ENCODE peak calls at places on chromosomes 13 and 19, in seven cellular contexts. M, Y, Z, X, D, H and G are unnamed samples.

GRCh38 chr19:47230122-47230920 is 678 bp downstream of the BBC3 start:
- DNase-seq in D (peak), X (peak), M (peak), Y (no peak), H (no peak), Z (peak), G (peak)

GRCh38 chr13:79486433-79487188 is 5.7 kb downstream of the NDFIP2 start:
- DNase-seq in Y (no peak), Z (no peak), D (no peak), M (no peak), H (no peak), X (no peak), G (no peak)

GRCh38 chr13:51585234-51585672 is 991 bp downstream of the WDFY2 start:
- DNase-seq in H (no peak), X (no peak), D (no peak), Z (no peak), Y (no peak), M (no peak), G (no peak)

GRCh38 chr13:103716689-103717088 is 650.5 kb upstream of the SLC10A2 start:
- DNase-seq in H (no peak), D (no peak), Z (no peak), M (no peak), Y (no peak), X (no peak), G (no peak)

GRCh38 chr19:2969104-2969504 is 8.3 kb upstream of the TLE6 start:
- DNase-seq in H (no peak), Z (no peak), Y (no peak), X (peak), D (no peak), M (no peak), G (no peak)

GRCh38 chr19:8306235-8307054 is 1.7 kb downstream of the CD320 start:
- DNase-seq in M (peak), X (peak), Z (peak), Y (no peak), H (no peak), D (no peak), G (no peak)

GRCh38 chr19:13047374-13047773 is 52.1 kb downstream of the NFIX start:
- DNase-seq in M (no peak), X (no peak), Y (no peak), H (no peak), Z (no peak), D (no peak), G (no peak)

GRCh38 chr19:2274937-2275535 is 6.9 kb downstream of the PEAK3 start:
- DNase-seq in D (peak), X (peak), Z (peak), H (no peak), Y (no peak), M (peak), G (peak)

GRCh38 chr13:75764251-75764650 is 128.1 kb downstream of the LMO7 start:
- DNase-seq in H (no peak), Y (no peak), Z (no peak), D (no peak), M (no peak), X (no peak), G (no peak)

GRCh38 chr19:42267644-42268141 is 1.4 kb upstream of the CIC start:
- DNase-seq in X (no peak), Y (no peak), H (no peak), Z (no peak), D (no peak), M (no peak), G (no peak)

GRCh38 chr19:11578342-11579142 is 1.1 kb upstream of the ACP5 start:
- DNase-seq in X (peak), Z (peak), Y (no peak), M (peak), H (no peak), D (peak), G (no peak)

DNA sequence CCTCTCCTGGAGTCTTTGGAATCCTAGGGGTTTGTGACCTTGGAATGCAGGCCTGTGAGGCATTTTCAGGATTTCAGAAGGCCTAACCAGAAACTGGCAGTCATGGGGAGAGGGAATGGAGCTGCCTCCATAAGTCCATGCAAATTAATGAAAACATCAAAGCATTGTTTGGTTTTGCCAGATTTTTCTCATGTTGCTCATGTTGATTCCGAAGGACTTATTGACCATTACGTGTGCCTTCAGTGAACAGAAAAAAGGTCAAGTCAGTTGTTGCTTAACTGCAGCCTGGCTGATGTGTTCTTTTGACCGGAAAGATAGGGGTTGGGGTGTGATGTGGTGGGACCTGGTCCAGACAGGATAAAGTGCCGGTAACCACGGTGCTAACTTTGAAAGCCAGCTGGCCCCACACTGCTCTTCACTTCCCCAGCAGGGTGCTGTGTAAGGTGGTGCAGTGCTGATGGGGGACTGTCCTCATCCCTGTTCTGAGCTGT is 3.6 kb downstream of the RNF113B start:
- DNase-seq in M (no peak), D (peak), X (no peak), Y (peak), H (no peak), Z (no peak), G (no peak)
- TF ChIP-seq SP1 in M (no peak), D (no peak), X (no peak), Y (no peak), H (no peak), Z (no peak), G (no peak)

DNA sequence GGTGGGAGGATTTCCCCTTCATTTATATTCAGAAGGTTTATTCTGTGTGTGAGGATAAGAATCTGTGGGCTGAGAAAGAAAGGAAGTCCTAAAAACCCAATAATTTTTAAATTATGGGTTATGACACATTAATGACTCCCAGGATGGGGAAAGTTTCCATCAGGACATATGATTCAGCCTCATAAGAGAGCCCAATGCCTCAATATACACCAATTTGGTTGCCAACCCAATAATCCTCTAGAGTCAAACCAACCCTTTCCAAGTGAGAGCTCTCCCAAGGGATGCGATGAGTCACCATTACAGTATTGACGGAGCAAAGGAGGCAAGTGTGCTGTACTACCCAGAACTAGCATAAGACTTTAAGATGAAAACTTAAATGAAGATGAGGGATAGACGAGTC is 409.3 kb downstream of the COG6 start:
- DNase-seq in H (no peak), D (no peak), Y (no peak), M (no peak), Z (no peak), X (no peak), G (no peak)
- TF ChIP-seq SP1 in H (no peak), D (no peak), Y (no peak), M (no peak), Z (no peak), X (no peak), G (no peak)

DNA sequence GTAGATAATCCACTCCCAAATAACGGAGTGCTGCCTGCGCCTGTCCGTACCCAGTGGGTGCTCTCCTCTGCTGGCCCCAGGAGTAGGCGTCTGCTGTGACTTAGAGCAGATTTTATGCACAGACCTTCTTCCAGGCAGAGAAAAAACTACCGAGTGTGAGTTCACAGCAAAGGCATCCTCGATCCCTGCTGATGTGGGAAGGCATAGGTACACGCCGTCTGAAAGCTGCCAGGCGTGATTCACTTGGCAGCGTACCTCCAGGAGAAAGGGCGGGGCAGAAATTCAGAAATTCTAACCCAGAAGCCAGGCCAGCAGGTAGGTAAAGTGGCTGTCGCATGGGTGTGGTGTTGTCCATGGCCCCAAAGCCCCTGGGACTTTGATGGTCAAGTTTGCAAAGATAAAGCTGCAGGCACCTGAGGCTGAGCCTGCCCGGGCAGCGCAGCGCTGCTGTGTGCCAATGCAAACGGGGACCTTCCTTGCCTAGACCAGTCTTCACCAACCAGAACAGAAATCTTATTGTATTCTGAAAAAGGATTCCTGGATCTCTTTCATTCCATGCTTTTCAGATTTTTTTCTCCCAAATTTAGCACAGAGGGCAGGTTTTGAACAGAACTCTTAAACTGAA is 36.3 kb downstream of the COL4A2 start:
- DNase-seq in D (no peak), X (no peak), Z (no peak), Y (peak), H (no peak), M (no peak), G (no peak)
- TF ChIP-seq SP1 in D (no peak), X (no peak), Z (no peak), Y (peak), H (no peak), M (no peak), G (no peak)

GRCh38 chr19:7088999-7089398 is 19.5 kb downstream of the ZNF557 start:
- DNase-seq in D (no peak), H (no peak), Z (no peak), Y (no peak), M (no peak), X (no peak), G (no peak)
- TF ChIP-seq SP1 in D (no peak), H (no peak), Z (no peak), Y (no peak), M (no peak), X (no peak), G (no peak)

DNA sequence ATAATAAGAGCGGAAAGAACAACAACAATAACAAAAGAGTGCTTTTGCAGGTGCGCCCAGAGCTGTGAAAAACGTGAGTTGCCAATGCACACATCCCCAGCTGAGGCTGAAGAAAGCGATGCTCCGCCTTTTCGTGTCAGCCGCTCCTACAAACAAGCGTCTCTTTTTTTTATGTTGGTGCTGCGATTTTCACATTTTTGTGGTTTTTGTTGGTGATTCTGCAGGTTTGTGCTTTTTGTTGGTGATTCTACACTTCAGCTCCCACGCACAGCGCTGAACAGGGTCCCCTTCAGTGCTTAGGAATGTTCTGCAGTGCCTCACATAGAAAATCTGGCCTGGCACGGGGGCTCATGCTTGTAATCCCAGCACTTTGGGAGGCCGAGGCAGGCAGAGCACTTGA is 7.3 kb upstream of the SBK3 start:
- DNase-seq in Y (no peak), D (peak), H (no peak), M (no peak), Z (no peak), X (no peak), G (no peak)
- TF ChIP-seq SP1 in Y (no peak), D (no peak), H (no peak), M (no peak), Z (no peak), X (no peak), G (no peak)

DNA sequence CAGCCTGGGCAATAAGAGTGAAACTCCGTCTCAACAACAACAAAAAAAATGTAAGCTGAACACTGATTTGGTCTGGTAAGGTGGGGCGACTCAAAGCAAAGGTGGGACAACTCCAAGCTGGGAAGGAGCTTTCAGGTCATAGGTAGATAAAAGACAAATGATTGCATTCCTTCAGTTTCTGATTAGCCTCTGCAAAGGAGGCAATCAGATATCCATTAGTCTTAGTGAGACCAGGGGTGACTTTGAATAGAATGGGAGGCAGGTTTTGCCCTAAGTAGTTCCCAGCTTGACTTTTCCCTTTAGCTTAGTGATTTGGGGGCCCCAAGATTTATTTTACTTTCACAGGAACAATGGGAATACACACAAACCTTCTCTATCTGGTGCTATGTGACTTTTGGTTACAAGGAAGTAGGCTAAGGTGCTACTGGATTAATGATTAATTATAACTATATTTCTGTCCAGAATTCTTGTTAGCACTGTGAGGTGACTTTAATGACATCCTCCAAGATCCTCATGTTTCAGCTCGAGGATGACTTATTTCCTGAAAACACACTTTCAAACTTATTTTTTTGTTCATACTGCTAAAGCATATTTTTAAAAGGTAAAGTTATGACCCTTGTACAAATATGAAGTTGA is 10.5 kb upstream of the MTRF1 start:
- DNase-seq in M (no peak), H (no peak), D (no peak), X (no peak), Z (no peak), Y (no peak), G (no peak)
- TF ChIP-seq SP1 in M (no peak), H (no peak), D (no peak), X (no peak), Z (no peak), Y (no peak), G (no peak)